ENCODE peak calls at places on chromosome 4, in five cellular contexts. E is IMR-90, K is trophoblast cell, X is mesenchymal stem cell, L is H1. G is an unnamed sample.

GRCh38 chr4:42653606-42654560 is 3.0 kb downstream of the ATP8A1 start:
- DNase-seq in K (peak), X (no peak), L (no peak), E (no peak), G (no peak)

GRCh38 chr4:112979881-112980421 is 69.5 kb upstream of the ANK2 start:
- DNase-seq in K (no peak), L (no peak), E (no peak), X (no peak), G (peak)

GRCh38 chr4:38867478-38868054 is at the start of gene FAM114A1:
- DNase-seq in X (peak), L (peak), E (peak), K (peak), G (peak)

GRCh38 chr4:20813698-20814097 is 113.4 kb downstream of the PACRGL start:
- DNase-seq in X (no peak), L (no peak), E (no peak), K (no peak), G (no peak)

GRCh38 chr4:108749119-108749518 is 13.7 kb downstream of the ETNPPL start:
- DNase-seq in K (no peak), L (no peak), E (no peak), X (no peak), G (no peak)

GRCh38 chr4:130424211-130424610 is 1328.3 kb downstream of the C4orf33 start:
- DNase-seq in K (no peak), E (no peak), X (no peak), L (no peak), G (no peak)

GRCh38 chr4:54657194-54657555 is 582 bp upstream of the KIT start:
- DNase-seq in K (no peak), L (no peak), X (no peak), E (no peak), G (peak)

GRCh38 chr4:150007512-150007911 is 70.7 kb upstream of the DCLK2 start:
- DNase-seq in X (peak), K (peak), E (peak), L (no peak), G (no peak)

GRCh38 chr4:25767877-25768475 is 94.8 kb downstream of the SEL1L3 start:
- DNase-seq in K (peak), X (peak), E (peak), L (no peak), G (peak)

GRCh38 chr4:132227349-132228165 is 921.5 kb upstream of the PCDH10 start:
- DNase-seq in L (peak), X (peak), K (peak), E (peak), G (peak)

GRCh38 chr4:52907510-52907909 is 45.4 kb downstream of the RASL11B start:
- DNase-seq in E (peak), K (no peak), X (no peak), L (no peak), G (no peak)

GRCh38 chr4:71833175-71833900 is 49.5 kb upstream of the GC start:
- DNase-seq in L (no peak), E (no peak), X (no peak), K (no peak), G (no peak)

GRCh38 chr4:7066493-7066892 is 1.4 kb downstream of the GRPEL1 start:
- DNase-seq in E (no peak), X (no peak), K (no peak), L (no peak), G (no peak)

GRCh38 chr4:54840992-54841768 is 183.4 kb downstream of the KIT start:
- DNase-seq in L (no peak), E (peak), X (peak), K (no peak), G (no peak)

GRCh38 chr4:54607067-54607466 is 50.7 kb upstream of the KIT start:
- DNase-seq in E (no peak), X (no peak), L (no peak), K (no peak), G (no peak)

GRCh38 chr4:139825523-139826014 is 159.9 kb downstream of the MGST2 start:
- DNase-seq in X (no peak), K (no peak), E (no peak), L (no peak), G (peak)

GRCh38 chr4:112173593-112174559 is 28.6 kb downstream of the FAM241A start:
- DNase-seq in E (no peak), L (no peak), X (peak), K (no peak), G (no peak)

GRCh38 chr4:27930291-27930690 is 1069.7 kb downstream of the STIM2 start:
- DNase-seq in K (no peak), X (no peak), E (no peak), L (no peak), G (no peak)

GRCh38 chr4:7073526-7074390 is 5.9 kb upstream of the GRPEL1 start:
- DNase-seq in L (peak), X (peak), K (peak), E (peak), G (peak)

GRCh38 chr4:108830509-108831244 is 67.8 kb upstream of the ETNPPL start:
- DNase-seq in X (peak), K (no peak), L (no peak), E (peak), G (no peak)

GRCh38 chr4:52836653-52837052 is 25.5 kb upstream of the RASL11B start:
- DNase-seq in X (peak), K (no peak), E (no peak), L (no peak), G (no peak)

GRCh38 chr4:6991771-6992557 is 51.2 kb upstream of the TADA2B start:
- DNase-seq in E (peak), K (no peak), L (no peak), X (peak), G (no peak)

GRCh38 chr4:47899639-47900038 is 14.7 kb downstream of the NFXL1 start:
- DNase-seq in L (no peak), K (no peak), X (no peak), E (no peak), G (no peak)

GRCh38 chr4:77501851-77502250 is 103.8 kb upstream of the CXCL13 start:
- DNase-seq in X (no peak), K (no peak), L (no peak), E (no peak), G (no peak)

GRCh38 chr4:57163530-57164459 is 53.6 kb upstream of the IGFBP7 start:
- DNase-seq in E (peak), L (peak), X (peak), K (peak), G (peak)

GRCh38 chr4:140995058-140995457 is 138.2 kb downstream of the RNF150 start:
- DNase-seq in L (no peak), E (no peak), K (no peak), X (no peak), G (no peak)

GRCh38 chr4:74426101-74426500 is 18.8 kb upstream of the AREG start:
- DNase-seq in L (no peak), X (peak), K (no peak), E (peak), G (no peak)

GRCh38 chr4:172881645-172882044 is 287.0 kb upstream of the GALNT7 start:
- DNase-seq in L (no peak), E (no peak), K (no peak), X (no peak), G (no peak)

GRCh38 chr4:157010630-157011029 is 39.0 kb upstream of the PDGFC start:
- DNase-seq in K (no peak), L (no peak), E (no peak), X (no peak), G (no peak)

GRCh38 chr4:69858683-69859082 is 1.3 kb downstream of the SULT1E1 start:
- DNase-seq in K (no peak), E (no peak), L (no peak), X (peak), G (no peak)

GRCh38 chr4:23237771-23238170 is 545.0 kb downstream of the GBA3 start:
- DNase-seq in L (no peak), X (no peak), K (no peak), E (no peak), G (no peak)

GRCh38 chr4:27176400-27176799 is 315.8 kb downstream of the STIM2 start:
- DNase-seq in X (peak), E (peak), L (peak), K (peak), G (peak)

GRCh38 chr4:85701881-85702321 is 227.0 kb downstream of the ARHGAP24 start:
- DNase-seq in X (no peak), K (no peak), L (no peak), E (no peak), G (no peak)

GRCh38 chr4:174204194-174204831 is 79.2 kb downstream of the FBXO8 start:
- DNase-seq in L (no peak), E (no peak), X (no peak), K (no peak), G (no peak)

DNA sequence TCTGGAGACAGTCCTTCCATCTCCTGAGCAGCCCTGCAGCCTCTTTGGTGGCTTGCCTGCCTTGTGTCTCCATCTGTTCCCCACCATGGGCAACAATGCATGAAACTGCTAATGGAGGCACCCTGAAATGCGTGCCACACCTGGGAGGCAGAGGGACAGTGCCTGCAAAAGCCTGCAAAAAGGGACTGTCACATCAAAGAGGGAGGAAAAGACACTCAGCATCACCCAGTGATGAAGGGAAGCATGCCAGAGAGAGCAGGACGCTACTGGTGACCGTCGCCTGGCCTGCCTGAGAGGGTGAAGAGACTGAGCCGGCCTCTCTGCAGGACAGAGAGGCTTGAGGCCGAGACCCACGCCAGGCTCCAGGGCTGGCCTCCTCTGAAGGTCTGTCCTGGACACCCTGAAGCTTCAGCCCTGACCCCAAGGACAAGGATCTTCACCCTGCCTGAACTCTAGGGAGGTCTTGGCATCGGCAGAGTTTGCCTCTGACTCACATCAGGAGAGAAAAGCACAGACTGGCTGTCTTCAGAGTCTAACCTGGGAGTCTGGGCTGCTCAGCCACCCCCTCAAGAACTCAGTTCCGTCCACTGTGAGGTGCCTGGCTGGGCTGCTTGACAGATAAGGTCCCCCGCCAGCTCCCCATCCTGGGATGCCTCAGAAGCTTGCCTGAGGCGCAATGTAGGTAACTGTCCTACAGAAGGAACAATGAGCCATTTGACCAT is 8.1 kb downstream of the ACSL1 start:
- DNase-seq in E (no peak), X (no peak), L (no peak), K (no peak), G (no peak)
- H3K14ac ChIP-seq in E (no peak), X (no peak), L (no peak), K (no peak), G (no peak)

GRCh38 chr4:147987252-147987651 is 255.4 kb downstream of the ARHGAP10 start:
- DNase-seq in E (no peak), X (no peak), L (no peak), K (no peak), G (no peak)

GRCh38 chr4:147984778-147985138 is 252.9 kb downstream of the ARHGAP10 start:
- DNase-seq in E (no peak), L (no peak), K (no peak), X (no peak), G (no peak)

GRCh38 chr4:147985376-147985775 is 253.5 kb downstream of the ARHGAP10 start:
- DNase-seq in E (no peak), L (no peak), K (no peak), X (no peak), G (no peak)

GRCh38 chr4:147981305-147981704 is 249.4 kb downstream of the ARHGAP10 start:
- DNase-seq in X (no peak), K (no peak), E (peak), L (no peak), G (no peak)

GRCh38 chr4:147984065-147984777 is 252.3 kb downstream of the ARHGAP10 start:
- DNase-seq in X (peak), E (peak), K (peak), L (peak), G (peak)
- H2BK120ac ChIP-seq in X (no peak), E (no peak), K (no peak), L (no peak), G (no peak)

GRCh38 chr4:3849140-3849539 is 83.0 kb downstream of the ADRA2C start:
- DNase-seq in K (no peak), E (no peak), L (no peak), X (no peak), G (no peak)

GRCh38 chr4:3845744-3846429 is 79.7 kb downstream of the ADRA2C start:
- DNase-seq in E (no peak), K (no peak), L (no peak), X (no peak), G (no peak)

GRCh38 chr4:3845094-3845743 is 79.0 kb downstream of the ADRA2C start:
- DNase-seq in E (no peak), K (no peak), L (no peak), X (no peak), G (no peak)

GRCh38 chr4:3848323-3848722 is 82.1 kb downstream of the ADRA2C start:
- DNase-seq in X (no peak), E (no peak), L (no peak), K (no peak), G (no peak)

GRCh38 chr4:3847211-3847940 is 81.2 kb downstream of the ADRA2C start:
- DNase-seq in E (no peak), K (no peak), X (no peak), L (no peak), G (no peak)
- H3K23ac ChIP-seq in E (no peak), K (no peak), X (no peak), L (no peak), G (no peak)

GRCh38 chr4:75939890-75940691 is 722 bp downstream of the NAAA start:
- DNase-seq in L (peak), K (peak), X (peak), E (peak), G (peak)
- H3K14ac ChIP-seq in L (no peak), K (peak), X (peak), E (peak), G (peak)

GRCh38 chr4:185120631-185120946 is 22.5 kb upstream of the SLC25A4 start:
- DNase-seq in X (no peak), E (no peak), K (no peak), L (peak), G (no peak)
- H2BK120ac ChIP-seq in X (no peak), E (no peak), K (no peak), L (no peak), G (no peak)

GRCh38 chr4:152997771-152998487 is 61.8 kb downstream of the FHDC1 start:
- DNase-seq in X (no peak), E (peak), L (no peak), K (peak), G (no peak)
- H3K23ac ChIP-seq in X (no peak), E (no peak), L (no peak), K (no peak), G (no peak)

DNA sequence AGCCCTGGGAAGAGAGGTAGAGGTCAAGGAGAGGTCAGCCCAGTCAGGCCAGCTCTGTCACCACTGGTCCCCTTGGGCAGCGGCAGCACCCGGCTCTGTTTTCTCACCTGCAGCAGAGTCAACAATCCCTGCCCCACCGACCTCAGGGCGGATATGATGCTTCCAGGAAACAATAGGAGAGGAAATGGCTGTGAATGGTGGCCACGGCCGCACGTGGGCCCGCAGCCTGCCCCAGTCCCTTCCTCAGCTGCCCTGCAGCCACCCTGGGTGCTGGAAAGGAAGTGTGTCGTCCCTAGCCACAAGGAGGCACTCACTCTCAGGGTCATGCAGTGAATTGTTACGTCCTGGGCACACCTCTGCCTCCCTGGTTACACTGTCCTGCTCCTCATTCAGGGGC is 92.5 kb upstream of the ENPP6 start:
- DNase-seq in K (peak), E (no peak), L (peak), X (no peak), G (peak)
- H3K14ac ChIP-seq in K (no peak), E (no peak), L (no peak), X (peak), G (no peak)

DNA sequence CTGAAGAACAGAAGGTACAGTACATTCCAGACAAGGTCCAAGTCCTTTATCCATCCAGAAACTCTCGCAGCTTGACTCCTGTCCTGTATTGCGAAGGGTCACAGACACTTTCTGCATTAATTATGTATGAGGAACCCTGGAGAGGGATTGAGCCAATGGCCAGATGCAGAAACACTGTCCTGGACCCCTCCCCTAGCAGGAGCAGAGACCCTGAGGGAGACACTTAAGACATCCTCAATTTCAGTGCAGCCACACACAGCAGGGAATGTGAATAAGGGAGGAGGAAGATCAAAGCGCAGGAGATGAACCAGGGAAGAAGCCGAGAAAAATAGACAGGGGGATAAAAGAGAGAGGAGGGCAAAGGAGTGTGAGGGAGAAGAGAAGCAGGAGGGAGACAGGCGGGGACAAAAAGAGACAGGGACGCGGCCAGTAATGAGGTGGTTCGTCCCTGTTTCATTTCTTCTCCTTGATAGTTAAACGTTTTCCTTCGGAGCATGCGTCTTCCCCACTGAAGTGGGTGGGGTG is 356.5 kb upstream of the NOCT start:
- DNase-seq in X (no peak), L (no peak), E (no peak), K (no peak), G (peak)
- H2BK120ac ChIP-seq in X (no peak), L (peak), E (no peak), K (peak), G (no peak)

G was measured in H9.